ENCODE peak calls at places on chromosomes 11 and 22, in ten cellular contexts. One of them, this sample, is unnamed.

GRCh38 chr22:24141586-24141985 is 39.7 kb upstream of the SUSD2 start:
- DNase-seq in GM23248: peak; percentile 71
- DNase-seq in adipocyte: no peak
- DNase-seq in esophagus muscularis mucosa: no peak
- DNase-seq in Peyer's patch: no peak
- DNase-seq in naive thymus-derived CD4-positive, alpha-beta T cell: no peak
- DNase-seq in body of pancreas: no peak
- DNase-seq in prostate gland: no peak
- DNase-seq in pancreas: no peak
- DNase-seq in mammary epithelial cell: peak; percentile 75
- DNase-seq in this sample: no peak

GRCh38 chr22:38735465-38736256 is 20.1 kb downstream of the SUN2 start:
- DNase-seq in pancreas: no peak
- DNase-seq in mammary epithelial cell: no peak
- DNase-seq in esophagus muscularis mucosa: no peak
- DNase-seq in body of pancreas: no peak
- DNase-seq in naive thymus-derived CD4-positive, alpha-beta T cell: no peak
- DNase-seq in Peyer's patch: no peak
- DNase-seq in adipocyte: no peak
- DNase-seq in prostate gland: no peak
- DNase-seq in GM23248: no peak
- DNase-seq in this sample: peak; percentile 54

GRCh38 chr22:49630448-49630946 is 197.2 kb downstream of the BRD1 start:
- DNase-seq in body of pancreas: no peak
- DNase-seq in esophagus muscularis mucosa: no peak
- DNase-seq in pancreas: no peak
- DNase-seq in GM23248: no peak
- DNase-seq in prostate gland: no peak
- DNase-seq in mammary epithelial cell: no peak
- DNase-seq in Peyer's patch: no peak
- DNase-seq in naive thymus-derived CD4-positive, alpha-beta T cell: no peak
- DNase-seq in adipocyte: no peak
- DNase-seq in this sample: no peak

GRCh38 chr11:44015624-44016007 is 32.2 kb upstream of the ACCSL start:
- DNase-seq in pancreas: no peak
- DNase-seq in prostate gland: no peak
- DNase-seq in GM23248: no peak
- DNase-seq in esophagus muscularis mucosa: no peak
- DNase-seq in body of pancreas: no peak
- DNase-seq in Peyer's patch: no peak
- DNase-seq in adipocyte: no peak
- DNase-seq in naive thymus-derived CD4-positive, alpha-beta T cell: no peak
- DNase-seq in mammary epithelial cell: no peak
- DNase-seq in this sample: no peak

GRCh38 chr11:33698921-33699320 is 1.7 kb downstream of the C11orf91 start:
- DNase-seq in pancreas: no peak
- DNase-seq in mammary epithelial cell: no peak
- DNase-seq in naive thymus-derived CD4-positive, alpha-beta T cell: no peak
- DNase-seq in esophagus muscularis mucosa: no peak
- DNase-seq in Peyer's patch: no peak
- DNase-seq in GM23248: no peak
- DNase-seq in adipocyte: no peak
- DNase-seq in body of pancreas: no peak
- DNase-seq in prostate gland: no peak
- DNase-seq in this sample: no peak

GRCh38 chr22:50307891-50308596 is 598 bp upstream of the PLXNB2 start:
- DNase-seq in body of pancreas: no peak
- DNase-seq in esophagus muscularis mucosa: no peak
- DNase-seq in naive thymus-derived CD4-positive, alpha-beta T cell: no peak
- DNase-seq in mammary epithelial cell: no peak
- DNase-seq in prostate gland: no peak
- DNase-seq in GM23248: peak; percentile 33
- DNase-seq in Peyer's patch: no peak
- DNase-seq in pancreas: peak; percentile 49
- DNase-seq in adipocyte: peak; percentile 23
- DNase-seq in this sample: peak; percentile 60

GRCh38 chr11:128336203-128336602 is 251.2 kb downstream of the ETS1 start:
- DNase-seq in body of pancreas: peak; percentile 22
- DNase-seq in Peyer's patch: no peak
- DNase-seq in adipocyte: no peak
- DNase-seq in pancreas: no peak
- DNase-seq in esophagus muscularis mucosa: peak; percentile 80
- DNase-seq in GM23248: peak; percentile 58
- DNase-seq in naive thymus-derived CD4-positive, alpha-beta T cell: no peak
- DNase-seq in mammary epithelial cell: no peak
- DNase-seq in prostate gland: no peak
- DNase-seq in this sample: no peak

GRCh38 chr22:37486224-37486845 is at the start of gene MFNG:
- DNase-seq in pancreas: peak; percentile 52
- DNase-seq in body of pancreas: peak; percentile 77
- DNase-seq in naive thymus-derived CD4-positive, alpha-beta T cell: peak; percentile 60
- DNase-seq in esophagus muscularis mucosa: no peak
- DNase-seq in GM23248: peak; percentile 68
- DNase-seq in Peyer's patch: peak; percentile 86
- DNase-seq in prostate gland: peak; percentile 24
- DNase-seq in adipocyte: peak; percentile 62
- DNase-seq in mammary epithelial cell: peak; percentile 48
- DNase-seq in this sample: peak; percentile 92

GRCh38 chr22:30308518-30309230 is 18.1 kb downstream of the TBC1D10A start:
- DNase-seq in GM23248: peak; percentile 63
- DNase-seq in body of pancreas: no peak
- DNase-seq in adipocyte: no peak
- DNase-seq in esophagus muscularis mucosa: no peak
- DNase-seq in pancreas: no peak
- DNase-seq in prostate gland: no peak
- DNase-seq in mammary epithelial cell: peak; percentile 58
- DNase-seq in naive thymus-derived CD4-positive, alpha-beta T cell: no peak
- DNase-seq in Peyer's patch: peak; percentile 78
- DNase-seq in this sample: no peak

GRCh38 chr22:44885806-44886360 is 123.9 kb downstream of the PHF21B start:
- DNase-seq in naive thymus-derived CD4-positive, alpha-beta T cell: no peak
- DNase-seq in GM23248: no peak
- DNase-seq in prostate gland: no peak
- DNase-seq in body of pancreas: no peak
- DNase-seq in adipocyte: no peak
- DNase-seq in pancreas: no peak
- DNase-seq in esophagus muscularis mucosa: no peak
- DNase-seq in Peyer's patch: no peak
- DNase-seq in mammary epithelial cell: no peak
- DNase-seq in this sample: no peak

DNA sequence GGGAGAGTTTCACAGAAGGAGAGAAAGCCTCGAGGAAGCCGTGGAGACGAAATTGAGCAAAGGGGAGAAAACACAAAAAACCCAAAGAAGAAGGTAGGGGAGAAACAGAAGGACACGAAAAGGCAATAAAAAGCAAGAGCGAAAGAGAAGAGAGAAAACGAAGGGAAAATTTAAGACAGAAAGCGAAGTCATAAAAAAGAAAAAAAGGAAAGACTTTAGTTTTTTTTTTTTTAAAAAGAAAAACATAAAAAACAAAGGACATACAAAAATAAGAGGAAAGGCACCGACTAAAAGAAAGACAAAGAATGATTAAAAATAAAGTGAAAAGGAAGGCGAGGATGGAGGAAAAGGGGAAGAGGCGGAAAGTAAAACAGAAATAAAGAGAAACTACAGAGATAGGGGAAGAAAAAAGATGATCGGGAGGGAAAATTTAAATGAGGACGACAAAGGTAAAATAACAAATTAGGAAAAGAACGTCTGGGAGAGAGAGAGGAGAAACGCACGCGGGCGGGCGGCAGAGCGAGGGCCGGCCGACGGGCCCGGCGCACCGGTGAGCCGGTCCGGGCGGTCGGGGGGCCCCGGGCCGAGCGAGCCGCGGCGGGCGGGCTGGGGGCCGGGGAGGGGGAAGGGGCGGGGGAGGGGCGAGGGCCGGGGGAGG is 455 bp upstream of the TBX1 start:
- DNase-seq in body of pancreas: no peak
- DNase-seq in mammary epithelial cell: no peak
- DNase-seq in pancreas: no peak
- DNase-seq in esophagus muscularis mucosa: no peak
- DNase-seq in prostate gland: no peak
- DNase-seq in GM23248: peak; percentile 46
- DNase-seq in Peyer's patch: no peak
- DNase-seq in naive thymus-derived CD4-positive, alpha-beta T cell: no peak
- DNase-seq in adipocyte: peak; percentile 47
- DNase-seq in this sample: no peak
- H3K4me3 ChIP-seq in body of pancreas: no peak overlapping the region
- H3K4me3 ChIP-seq in mammary epithelial cell: no peak overlapping the region
- H3K4me3 ChIP-seq in pancreas: no peak overlapping the region
- H3K4me3 ChIP-seq in esophagus muscularis mucosa: no peak overlapping the region
- H3K4me3 ChIP-seq in prostate gland: peak overlapping the region; percentile 16
- H3K4me3 ChIP-seq in GM23248: peak overlapping the region; percentile 67
- H3K4me3 ChIP-seq in Peyer's patch: no peak overlapping the region
- H3K4me3 ChIP-seq in naive thymus-derived CD4-positive, alpha-beta T cell: no peak overlapping the region
- H3K4me3 ChIP-seq in adipocyte: peak overlapping the region; percentile 32
- H3K4me3 ChIP-seq in this sample: no peak overlapping the region

DNA sequence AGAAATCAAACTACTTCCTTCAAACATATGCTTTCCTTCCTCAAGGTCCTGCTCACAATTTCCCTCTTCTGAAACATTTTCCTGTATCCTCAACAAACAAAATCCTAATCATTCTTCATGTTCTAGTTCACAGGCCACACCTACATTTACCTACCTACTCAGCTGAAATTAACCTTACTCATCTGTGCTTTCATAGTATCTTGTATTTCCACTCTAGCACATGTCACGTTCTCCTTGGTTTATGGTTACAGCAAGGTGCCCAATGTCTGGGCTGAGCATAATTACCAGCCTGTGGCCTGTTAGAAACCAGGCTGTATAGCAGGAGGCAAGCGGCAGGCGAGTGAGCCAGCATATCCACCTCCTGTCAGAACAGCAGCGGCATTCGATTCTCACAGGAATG is 13.2 kb downstream of the DCUN1D5 start:
- DNase-seq in body of pancreas: no peak
- DNase-seq in GM23248: no peak
- DNase-seq in adipocyte: no peak
- DNase-seq in Peyer's patch: no peak
- DNase-seq in mammary epithelial cell: no peak
- DNase-seq in esophagus muscularis mucosa: no peak
- DNase-seq in pancreas: no peak
- DNase-seq in naive thymus-derived CD4-positive, alpha-beta T cell: no peak
- DNase-seq in prostate gland: no peak
- DNase-seq in this sample: no peak
- H3K36me3 ChIP-seq in body of pancreas: peaks cover 12% of the 10 kb centered on the region
- H3K36me3 ChIP-seq in GM23248: peaks cover 58% of the 10 kb centered on the region
- H3K36me3 ChIP-seq in adipocyte: peaks cover 87% of the 10 kb centered on the region
- H3K36me3 ChIP-seq in Peyer's patch: no peaks in the 10 kb centered on the region
- H3K36me3 ChIP-seq in mammary epithelial cell: peaks cover 15% of the 10 kb centered on the region
- H3K36me3 ChIP-seq in esophagus muscularis mucosa: peaks cover 64% of the 10 kb centered on the region
- H3K36me3 ChIP-seq in pancreas: peaks cover 23% of the 10 kb centered on the region
- H3K36me3 ChIP-seq in naive thymus-derived CD4-positive, alpha-beta T cell: peaks cover 8% of the 10 kb centered on the region
- H3K36me3 ChIP-seq in prostate gland: no peaks in the 10 kb centered on the region
- H3K36me3 ChIP-seq in this sample: no peaks in the 10 kb centered on the region

GRCh38 chr11:3866836-3867208 is 11.4 kb downstream of the STIM1 start:
- DNase-seq in esophagus muscularis mucosa: no peak
- DNase-seq in adipocyte: no peak
- DNase-seq in body of pancreas: no peak
- DNase-seq in GM23248: no peak
- DNase-seq in naive thymus-derived CD4-positive, alpha-beta T cell: no peak
- DNase-seq in mammary epithelial cell: no peak
- DNase-seq in prostate gland: no peak
- DNase-seq in pancreas: no peak
- DNase-seq in Peyer's patch: no peak
- DNase-seq in this sample: no peak
- H3K4me1 ChIP-seq in esophagus muscularis mucosa: peaks cover 39% of the 10 kb centered on the region
- H3K4me1 ChIP-seq in adipocyte: peaks cover 43% of the 10 kb centered on the region
- H3K4me1 ChIP-seq in body of pancreas: peaks cover 41% of the 10 kb centered on the region
- H3K4me1 ChIP-seq in GM23248: peaks cover 23% of the 10 kb centered on the region
- H3K4me1 ChIP-seq in naive thymus-derived CD4-positive, alpha-beta T cell: peaks cover 71% of the 10 kb centered on the region
- H3K4me1 ChIP-seq in mammary epithelial cell: peaks cover 25% of the 10 kb centered on the region
- H3K4me1 ChIP-seq in prostate gland: peaks cover 15% of the 10 kb centered on the region
- H3K4me1 ChIP-seq in pancreas: peaks cover 10% of the 10 kb centered on the region
- H3K4me1 ChIP-seq in Peyer's patch: peaks cover 42% of the 10 kb centered on the region
- H3K4me1 ChIP-seq in this sample: peaks cover 30% of the 10 kb centered on the region

GRCh38 chr11:69773626-69774353 is 1.4 kb downstream of the FGF4 start:
- DNase-seq in body of pancreas: no peak
- DNase-seq in adipocyte: no peak
- DNase-seq in mammary epithelial cell: no peak
- DNase-seq in Peyer's patch: no peak
- DNase-seq in esophagus muscularis mucosa: no peak
- DNase-seq in prostate gland: no peak
- DNase-seq in pancreas: no peak
- DNase-seq in naive thymus-derived CD4-positive, alpha-beta T cell: no peak
- DNase-seq in GM23248: no peak
- DNase-seq in this sample: no peak

GRCh38 chr11:69771466-69771865 is 3.7 kb downstream of the FGF4 start:
- DNase-seq in body of pancreas: no peak
- DNase-seq in mammary epithelial cell: no peak
- DNase-seq in pancreas: no peak
- DNase-seq in Peyer's patch: no peak
- DNase-seq in naive thymus-derived CD4-positive, alpha-beta T cell: no peak
- DNase-seq in adipocyte: no peak
- DNase-seq in prostate gland: no peak
- DNase-seq in GM23248: no peak
- DNase-seq in esophagus muscularis mucosa: no peak
- DNase-seq in this sample: no peak

GRCh38 chr11:69775163-69775755 is at the start of gene FGF4:
- DNase-seq in GM23248: no peak
- DNase-seq in body of pancreas: no peak
- DNase-seq in naive thymus-derived CD4-positive, alpha-beta T cell: no peak
- DNase-seq in mammary epithelial cell: peak; percentile 1
- DNase-seq in Peyer's patch: no peak
- DNase-seq in pancreas: no peak
- DNase-seq in esophagus muscularis mucosa: no peak
- DNase-seq in adipocyte: no peak
- DNase-seq in prostate gland: no peak
- DNase-seq in this sample: no peak

GRCh38 chr11:69772646-69773045 is 2.5 kb downstream of the FGF4 start:
- DNase-seq in prostate gland: no peak
- DNase-seq in GM23248: no peak
- DNase-seq in esophagus muscularis mucosa: no peak
- DNase-seq in naive thymus-derived CD4-positive, alpha-beta T cell: no peak
- DNase-seq in mammary epithelial cell: no peak
- DNase-seq in Peyer's patch: no peak
- DNase-seq in adipocyte: no peak
- DNase-seq in body of pancreas: no peak
- DNase-seq in pancreas: no peak
- DNase-seq in this sample: no peak

DNA sequence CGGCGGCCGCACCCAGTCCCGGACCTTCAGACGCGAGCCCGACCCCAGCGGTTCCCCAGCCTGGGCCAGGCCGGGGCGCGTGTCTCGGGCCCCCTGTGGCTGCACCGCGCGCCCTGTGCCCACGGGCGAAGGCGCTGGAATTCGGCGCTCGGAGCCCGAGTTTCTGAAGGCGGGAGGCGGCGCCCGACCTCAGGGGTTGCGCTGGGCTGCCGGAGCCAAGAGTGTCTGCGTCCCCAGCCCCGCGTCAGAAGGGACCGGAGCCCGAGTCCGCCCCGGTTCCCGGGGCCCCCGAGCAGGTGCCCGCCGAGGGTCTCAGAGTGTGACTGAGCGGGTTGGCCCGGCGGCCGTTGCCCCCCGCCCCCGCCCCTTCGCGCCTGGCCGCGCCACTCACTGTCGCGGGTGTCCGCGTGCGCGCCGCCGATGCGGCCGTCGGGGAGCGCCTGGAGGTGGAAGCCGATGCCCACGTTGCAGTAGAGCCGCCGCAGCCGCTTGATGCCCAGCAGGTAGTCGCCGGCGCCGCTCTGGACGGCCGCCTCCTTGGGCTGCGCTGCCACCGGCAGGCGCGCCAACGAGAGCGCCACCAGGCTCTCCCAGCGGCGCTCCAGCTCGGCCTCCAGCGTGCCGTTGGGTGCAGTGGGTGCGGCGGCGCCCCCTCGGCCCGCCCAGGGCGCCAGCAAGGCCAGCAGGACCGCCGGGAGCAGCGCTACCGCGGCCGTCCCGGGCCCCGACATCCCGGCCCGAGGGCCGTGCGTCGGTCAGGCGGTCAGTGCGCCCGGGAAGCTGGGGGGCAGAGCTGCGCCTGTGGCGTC is 583 bp downstream of the FGF4 start:
- DNase-seq in prostate gland: no peak
- DNase-seq in GM23248: no peak
- DNase-seq in body of pancreas: no peak
- DNase-seq in naive thymus-derived CD4-positive, alpha-beta T cell: no peak
- DNase-seq in pancreas: no peak
- DNase-seq in Peyer's patch: no peak
- DNase-seq in esophagus muscularis mucosa: no peak
- DNase-seq in mammary epithelial cell: no peak
- DNase-seq in adipocyte: no peak
- DNase-seq in this sample: no peak
- H3K4me3 ChIP-seq in prostate gland: no peak overlapping the region
- H3K4me3 ChIP-seq in GM23248: no peak overlapping the region
- H3K4me3 ChIP-seq in body of pancreas: no peak overlapping the region
- H3K4me3 ChIP-seq in naive thymus-derived CD4-positive, alpha-beta T cell: no peak overlapping the region
- H3K4me3 ChIP-seq in pancreas: no peak overlapping the region
- H3K4me3 ChIP-seq in Peyer's patch: no peak overlapping the region
- H3K4me3 ChIP-seq in esophagus muscularis mucosa: no peak overlapping the region
- H3K4me3 ChIP-seq in mammary epithelial cell: no peak overlapping the region
- H3K4me3 ChIP-seq in adipocyte: no peak overlapping the region
- H3K4me3 ChIP-seq in this sample: no peak overlapping the region

This sample was measured in mucosa of descending colon.